ENCODE peak calls at places on chromosomes 13 and 19, in four cellular contexts. One of them, this sample, is unnamed.

GRCh38 chr13:110173247-110173818 is 133.6 kb downstream of the COL4A1 start:
- DNase-seq in CD8-positive, alpha-beta memory T cell: no peak
- DNase-seq in thyroid gland: no peak
- DNase-seq in CD4-positive, alpha-beta memory T cell: no peak
- DNase-seq in this sample: no peak

GRCh38 chr13:77859450-77859849 is 59.2 kb downstream of the EDNRB start:
- DNase-seq in CD4-positive, alpha-beta memory T cell: no peak
- DNase-seq in CD8-positive, alpha-beta memory T cell: no peak
- DNase-seq in thyroid gland: no peak
- DNase-seq in this sample: no peak

GRCh38 chr13:75181906-75182305 is 300.1 kb downstream of the TBC1D4 start:
- DNase-seq in CD4-positive, alpha-beta memory T cell: no peak
- DNase-seq in CD8-positive, alpha-beta memory T cell: no peak
- DNase-seq in thyroid gland: no peak
- DNase-seq in this sample: no peak

GRCh38 chr19:1505012-1505411 is 7.8 kb downstream of the ADAMTSL5 start:
- DNase-seq in thyroid gland: no peak
- DNase-seq in CD4-positive, alpha-beta memory T cell: no peak
- DNase-seq in CD8-positive, alpha-beta memory T cell: no peak
- DNase-seq in this sample: no peak

GRCh38 chr19:19181614-19182013 is 10.3 kb downstream of the BORCS8 start:
- DNase-seq in CD4-positive, alpha-beta memory T cell: no peak
- DNase-seq in CD8-positive, alpha-beta memory T cell: no peak
- DNase-seq in thyroid gland: no peak
- DNase-seq in this sample: no peak

GRCh38 chr19:1094655-1094977 is 559 bp downstream of the POLR2E start:
- DNase-seq in thyroid gland: no peak
- DNase-seq in CD8-positive, alpha-beta memory T cell: no peak
- DNase-seq in CD4-positive, alpha-beta memory T cell: no peak
- DNase-seq in this sample: no peak

GRCh38 chr13:89749888-89750287 is 1597.6 kb upstream of the MIR17HG start:
- DNase-seq in CD8-positive, alpha-beta memory T cell: no peak
- DNase-seq in CD4-positive, alpha-beta memory T cell: no peak
- DNase-seq in thyroid gland: no peak
- DNase-seq in this sample: no peak

GRCh38 chr13:113724780-113725315 is 34.2 kb upstream of the TMEM255B start:
- DNase-seq in thyroid gland: peak; percentile 83
- DNase-seq in CD4-positive, alpha-beta memory T cell: peak; percentile 92
- DNase-seq in CD8-positive, alpha-beta memory T cell: peak; percentile 85
- DNase-seq in this sample: peak; percentile 83

GRCh38 chr13:62653371-62653770 is 1237.7 kb upstream of the PCDH20 start:
- DNase-seq in thyroid gland: no peak
- DNase-seq in CD4-positive, alpha-beta memory T cell: no peak
- DNase-seq in CD8-positive, alpha-beta memory T cell: no peak
- DNase-seq in this sample: no peak

GRCh38 chr13:75830842-75831241 is 194.7 kb downstream of the LMO7 start:
- DNase-seq in thyroid gland: no peak
- DNase-seq in CD8-positive, alpha-beta memory T cell: no peak
- DNase-seq in CD4-positive, alpha-beta memory T cell: no peak
- DNase-seq in this sample: no peak

GRCh38 chr19:41410655-41411054 is 13.0 kb downstream of the BCKDHA start:
- DNase-seq in thyroid gland: no peak
- DNase-seq in CD8-positive, alpha-beta memory T cell: no peak
- DNase-seq in CD4-positive, alpha-beta memory T cell: no peak
- DNase-seq in this sample: no peak

GRCh38 chr19:14886032-14886431 is at the start of gene OR7A17:
- DNase-seq in thyroid gland: no peak
- DNase-seq in CD4-positive, alpha-beta memory T cell: no peak
- DNase-seq in CD8-positive, alpha-beta memory T cell: no peak
- DNase-seq in this sample: no peak
- H3K9me3 ChIP-seq in thyroid gland: no peaks in the 10 kb centered on the region
- H3K9me3 ChIP-seq in CD4-positive, alpha-beta memory T cell: no peaks in the 10 kb centered on the region
- H3K9me3 ChIP-seq in CD8-positive, alpha-beta memory T cell: no peaks in the 10 kb centered on the region
- H3K9me3 ChIP-seq in this sample: no peaks in the 10 kb centered on the region

GRCh38 chr13:20019033-20019432 is 60.5 kb downstream of the ZMYM2 start:
- DNase-seq in CD4-positive, alpha-beta memory T cell: no peak
- DNase-seq in CD8-positive, alpha-beta memory T cell: no peak
- DNase-seq in thyroid gland: no peak
- DNase-seq in this sample: no peak
- H3K4me1 ChIP-seq in CD4-positive, alpha-beta memory T cell: no peaks in the 10 kb centered on the region
- H3K4me1 ChIP-seq in CD8-positive, alpha-beta memory T cell: peaks cover 3% of the 10 kb centered on the region
- H3K4me1 ChIP-seq in thyroid gland: peaks cover 11% of the 10 kb centered on the region
- H3K4me1 ChIP-seq in this sample: no peaks in the 10 kb centered on the region

GRCh38 chr19:43300876-43301765 is 31.8 kb upstream of the PSG9 start:
- DNase-seq in CD8-positive, alpha-beta memory T cell: no peak
- DNase-seq in CD4-positive, alpha-beta memory T cell: no peak
- DNase-seq in thyroid gland: no peak
- DNase-seq in this sample: no peak
- H3K9me3 ChIP-seq in CD8-positive, alpha-beta memory T cell: no peaks in the 10 kb centered on the region
- H3K9me3 ChIP-seq in CD4-positive, alpha-beta memory T cell: no peaks in the 10 kb centered on the region
- H3K9me3 ChIP-seq in thyroid gland: no peaks in the 10 kb centered on the region
- H3K9me3 ChIP-seq in this sample: no peaks in the 10 kb centered on the region

DNA sequence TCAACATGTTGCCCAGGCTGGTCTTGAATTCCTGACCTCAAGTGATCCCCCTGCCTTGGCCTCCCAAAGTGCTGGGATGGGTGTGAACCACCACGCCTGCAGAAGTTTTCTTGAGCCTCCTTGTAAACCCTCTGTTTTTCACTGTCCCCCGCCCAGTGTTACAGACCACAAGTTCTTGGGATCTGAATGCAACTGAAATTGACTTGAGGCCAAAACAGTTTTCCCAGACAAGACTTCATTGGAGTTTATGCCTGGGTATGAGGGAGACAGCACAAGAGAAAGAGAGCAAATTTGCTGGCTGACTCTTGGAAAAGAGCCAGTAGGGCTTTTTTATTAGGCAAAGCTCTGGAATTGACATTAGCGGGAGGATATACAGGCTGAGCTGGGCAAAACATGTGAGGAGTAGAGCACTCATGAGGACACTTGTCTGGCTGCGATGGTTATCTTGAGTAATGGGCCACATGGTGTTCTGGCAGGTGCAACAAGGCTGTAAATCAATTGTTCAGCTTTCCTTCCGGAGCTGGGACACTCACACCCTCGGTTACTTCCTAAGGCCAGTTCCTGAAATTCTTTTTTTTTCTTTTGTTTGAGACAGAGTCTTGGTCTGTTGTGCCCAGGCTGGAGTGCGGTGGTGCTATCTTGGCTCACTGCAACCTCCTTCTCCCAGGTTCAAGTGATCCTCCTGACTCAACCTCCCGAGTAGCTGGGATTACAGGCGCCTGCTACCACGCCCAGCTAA is 12.7 kb upstream of the HNRNPL start:
- DNase-seq in CD8-positive, alpha-beta memory T cell: no peak
- DNase-seq in thyroid gland: peak; percentile 41
- DNase-seq in CD4-positive, alpha-beta memory T cell: no peak
- DNase-seq in this sample: peak; percentile 39
- H3K4me1 ChIP-seq in CD8-positive, alpha-beta memory T cell: peaks cover 24% of the 10 kb centered on the region
- H3K4me1 ChIP-seq in thyroid gland: peaks cover 29% of the 10 kb centered on the region
- H3K4me1 ChIP-seq in CD4-positive, alpha-beta memory T cell: peaks cover 33% of the 10 kb centered on the region
- H3K4me1 ChIP-seq in this sample: peaks cover 7% of the 10 kb centered on the region